ENCODE peak calls at places on chromosomes 1 and 21, in four cellular contexts. I is HepG2, S is GM12878, O is K562. M is an unnamed sample.

GRCh38 chr1:226776066-226776465 is 37.0 kb upstream of the ITPKB start:
- DNase-seq in I (no peak), S (no peak), O (no peak), M (no peak)

GRCh38 chr21:45309541-45310381 is 22.1 kb upstream of the POFUT2 start:
- DNase-seq in I (no peak), S (no peak), O (no peak), M (no peak)

GRCh38 chr1:160755864-160756616 is 17.0 kb downstream of the SLAMF7 start:
- DNase-seq in I (no peak), S (no peak), O (no peak), M (no peak)

GRCh38 chr1:55309786-55310516 is 94.8 kb upstream of the USP24 start:
- DNase-seq in I (no peak), S (no peak), O (no peak), M (no peak)

GRCh38 chr1:231693361-231694080 is 66.9 kb downstream of the DISC1 start:
- DNase-seq in I (no peak), S (no peak), O (no peak), M (no peak)

GRCh38 chr1:208238710-208239517 is 5.3 kb downstream of the PLXNA2 start:
- DNase-seq in I (no peak), S (no peak), O (peak; percentile 71), M (no peak)

GRCh38 chr1:921011-921837 is 2.5 kb upstream of the SAMD11 start:
- DNase-seq in I (peak; percentile 60), S (no peak), O (peak; percentile 94), M (no peak)

GRCh38 chr1:159854101-159854692 is 8.3 kb downstream of the VSIG8 start:
- DNase-seq in I (no peak), S (no peak), O (no peak), M (no peak)

GRCh38 chr1:226722901-226723639 is 16.0 kb downstream of the ITPKB start:
- DNase-seq in I (no peak), S (no peak), O (no peak), M (no peak)

GRCh38 chr1:202615501-202616354 is 94.5 kb downstream of the SYT2 start:
- DNase-seq in I (no peak), S (peak; percentile 70), O (no peak), M (no peak)

GRCh38 chr1:151539321-151540020 is 638 bp upstream of the TUFT1 start:
- DNase-seq in I (peak; percentile 83), S (peak; percentile 26), O (peak; percentile 75), M (no peak)

GRCh38 chr1:232127190-232127589 is 500.6 kb downstream of the DISC1 start:
- DNase-seq in I (no peak), S (no peak), O (no peak), M (no peak)

GRCh38 chr1:203127672-203128611 is at the start of gene ADORA1:
- DNase-seq in I (peak; percentile 35), S (no peak), O (no peak), M (no peak)

GRCh38 chr1:70764747-70765146 is 282.9 kb downstream of the PTGER3 start:
- DNase-seq in I (no peak), S (no peak), O (no peak), M (no peak)

GRCh38 chr1:97348599-97349265 is 572.1 kb downstream of the DPYD start:
- DNase-seq in I (no peak), S (no peak), O (no peak), M (no peak)

GRCh38 chr1:217090073-217090911 is 367.1 kb upstream of the ESRRG start:
- DNase-seq in I (no peak), S (no peak), O (no peak), M (peak; percentile 43)

GRCh38 chr1:55015123-55015522 is 16.4 kb downstream of the BSND start:
- DNase-seq in I (no peak), S (no peak), O (no peak), M (no peak)

GRCh38 chr1:205441716-205442050 is 14.2 kb downstream of the BLACAT1 start:
- DNase-seq in I (no peak), S (no peak), O (no peak), M (no peak)
- TF ChIP-seq CBX5 in I (no peak), S (no peak), O (no peak), M (no peak)

DNA sequence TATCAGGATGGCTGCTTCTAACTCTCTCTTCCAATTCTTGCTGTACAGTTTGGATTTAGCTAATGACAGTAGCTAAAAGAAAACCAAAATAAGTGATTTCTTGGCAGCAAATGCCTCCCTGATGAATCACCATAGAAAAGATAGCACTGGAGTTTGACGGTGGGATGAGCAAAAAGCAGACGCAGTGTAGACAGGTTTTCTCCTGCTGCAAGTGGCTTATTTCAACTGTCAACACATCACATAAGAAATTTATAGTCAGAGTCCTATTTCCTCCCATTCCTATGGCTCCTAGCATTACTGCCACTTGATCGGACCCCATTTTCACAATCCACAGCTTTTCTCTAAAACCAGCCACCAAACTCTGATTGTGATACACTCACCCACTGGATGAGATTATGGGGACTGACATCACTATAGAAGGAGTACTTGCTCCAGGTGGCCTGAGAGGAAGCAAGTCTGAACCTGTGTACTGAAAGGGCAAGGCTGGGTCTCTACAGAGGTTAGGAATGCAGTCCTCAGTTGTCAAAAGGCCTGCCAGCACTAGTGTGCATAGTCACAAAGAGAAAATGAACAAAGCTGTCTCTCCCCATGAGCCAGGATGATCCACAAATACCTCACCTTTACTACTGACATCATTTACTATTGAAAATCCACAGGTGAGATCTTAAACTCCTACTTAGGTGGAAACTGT is 359.8 kb downstream of the LTN1 start:
- DNase-seq in I (no peak), S (no peak), O (no peak), M (no peak)
- TF ChIP-seq CBX5 in I (no peak), S (no peak), O (no peak), M (no peak)

GRCh38 chr1:224170748-224171478 is 12.1 kb upstream of the DEGS1 start:
- DNase-seq in I (peak; percentile 13), S (no peak), O (peak; percentile 32), M (no peak)
- TF ChIP-seq CBX5 in I (no peak), S (peak; percentile 38), O (peak; percentile 97), M (no peak)

DNA sequence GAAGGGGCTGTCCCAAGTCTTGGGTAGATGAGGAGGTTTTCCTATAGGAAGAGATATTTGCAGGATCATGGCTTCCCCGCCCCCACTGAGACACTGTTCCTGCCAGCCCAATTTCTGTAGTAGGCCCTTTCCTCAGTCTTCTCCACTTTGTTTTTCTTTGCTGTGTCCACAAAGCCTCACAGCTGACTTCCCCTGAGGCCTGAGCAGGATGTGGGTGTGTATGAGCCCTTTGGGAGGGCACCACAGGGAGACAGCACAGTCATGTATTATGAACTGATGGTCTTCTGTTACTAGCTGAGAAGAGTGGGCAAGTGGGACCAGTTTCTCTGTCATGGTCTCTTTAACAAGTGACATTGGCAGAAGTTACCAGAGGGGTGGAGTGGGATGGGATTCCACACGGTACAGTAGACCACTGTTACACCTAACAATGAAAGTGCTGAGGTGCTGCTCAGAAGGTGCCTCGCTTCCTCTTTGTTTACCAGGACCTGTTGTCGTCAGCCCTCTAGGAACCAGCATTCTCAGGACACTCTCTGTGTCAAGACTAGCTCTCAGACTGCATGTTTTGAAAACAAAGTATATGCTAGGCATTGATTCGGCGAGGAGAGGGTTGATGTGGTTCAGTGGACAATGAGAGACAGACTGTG is 253.8 kb upstream of the HOOK1 start:
- DNase-seq in I (peak; percentile 54), S (no peak), O (no peak), M (no peak)
- TF ChIP-seq CBX5 in I (no peak), S (no peak), O (no peak), M (no peak)

DNA sequence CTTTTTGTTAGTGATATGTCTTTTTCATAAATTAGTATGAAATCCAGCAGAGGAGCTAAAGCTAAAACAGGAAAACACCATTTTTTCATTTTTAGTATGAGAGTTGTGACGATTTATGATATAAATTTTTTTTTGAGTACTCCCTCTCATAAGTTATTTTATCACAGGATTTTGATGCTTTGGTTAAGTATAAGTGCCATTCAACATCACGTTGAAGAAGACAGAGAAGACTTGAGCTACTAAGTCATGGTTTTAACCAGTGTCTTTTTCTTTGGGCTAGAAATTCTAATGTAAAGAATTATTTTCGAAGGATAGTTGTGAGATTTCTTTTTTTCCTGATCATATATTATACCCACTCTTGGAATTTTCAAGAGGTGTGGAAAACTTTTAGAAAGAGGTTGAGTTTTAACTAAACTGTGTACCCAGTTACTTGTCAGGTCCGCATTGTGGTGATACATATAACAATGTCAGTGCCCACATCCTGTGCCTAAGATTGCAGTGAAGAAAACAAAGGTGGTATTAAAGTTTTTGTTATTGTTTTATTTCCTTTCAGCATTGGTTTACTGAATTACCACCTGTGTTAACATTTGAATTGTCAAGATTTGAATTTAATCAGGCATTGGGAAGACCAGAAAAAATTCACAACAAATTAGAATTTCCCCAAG is 93.8 kb downstream of the USP25 start:
- DNase-seq in I (no peak), S (no peak), O (no peak), M (no peak)
- TF ChIP-seq CBX5 in I (no peak), S (no peak), O (no peak), M (no peak)